ENCODE peak calls at places on chromosome 21, in ten cellular contexts. F is thoracic aorta; T is choroid plexus epithelial cell; R is stimulated activated CD8-positive, alpha-beta memory T cell treated with anti-CD3 and anti-CD28 coated beads, Interleukin-4, amount 100 ng/mL, for 48 hours; P is NCI-H2081 treated with DMSO at 0.1 percent for 48 hours; J is MM.1S; K is psoas muscle; G is small intestine; U is endothelial cell; Z is activated CD8-positive, alpha-beta memory T cell treated with anti-CD3 and anti-CD28 coated beads for 48 hours. Y is an unnamed sample.

GRCh38 chr21:37220981-37221664 is 46.0 kb downstream of the VPS26C start:
- DNase-seq in T (peak), G (peak), Z (peak), F (peak), J (peak), K (peak), U (peak), R (peak), P (peak), Y (peak)

GRCh38 chr21:24829397-24829796 is 777.9 kb downstream of the MRPL39 start:
- DNase-seq in J (no peak), T (no peak), G (no peak), Z (no peak), K (no peak), U (no peak), P (no peak), R (no peak), F (no peak), Y (no peak)

GRCh38 chr21:31278511-31279155 is 65.4 kb downstream of the TIAM1 start:
- DNase-seq in F (no peak), G (no peak), Z (no peak), K (no peak), J (no peak), R (no peak), U (no peak), T (peak), P (no peak), Y (peak)

GRCh38 chr21:35475006-35475405 is 425.9 kb upstream of the RUNX1 start:
- DNase-seq in J (no peak), Z (no peak), U (no peak), G (no peak), P (no peak), R (no peak), F (no peak), T (peak), K (no peak), Y (no peak)

GRCh38 chr21:14520535-14520934 is 25.6 kb downstream of the SAMSN1 start:
- DNase-seq in G (no peak), Z (no peak), T (peak), R (no peak), J (no peak), U (no peak), K (no peak), P (no peak), F (no peak), Y (no peak)

GRCh38 chr21:42263591-42264131 is 44.7 kb downstream of the ABCG1 start:
- DNase-seq in G (no peak), F (no peak), T (no peak), K (peak), U (peak), Z (no peak), J (no peak), P (no peak), R (no peak), Y (no peak)

GRCh38 chr21:46096596-46096981 is 1.3 kb upstream of the COL6A2 start:
- DNase-seq in R (peak), G (no peak), J (no peak), U (peak), P (no peak), K (peak), Z (no peak), T (no peak), F (no peak), Y (no peak)

GRCh38 chr21:29196021-29196663 is 65.7 kb downstream of the MAP3K7CL start:
- DNase-seq in K (no peak), P (no peak), J (peak), R (peak), T (peak), U (no peak), G (peak), Z (peak), F (peak), Y (peak)

GRCh38 chr21:34693192-34693810 is 24.5 kb downstream of the CLIC6 start:
- DNase-seq in Z (no peak), U (peak), P (no peak), G (peak), T (peak), F (no peak), J (peak), K (no peak), R (peak), Y (peak)

GRCh38 chr21:27143476-27143875 is 176.6 kb upstream of the ADAMTS5 start:
- DNase-seq in P (no peak), U (no peak), G (no peak), T (no peak), K (peak), J (no peak), R (no peak), F (no peak), Z (no peak), Y (no peak)

GRCh38 chr21:26388731-26389231 is 184.3 kb downstream of the CYYR1 start:
- DNase-seq in G (no peak), R (no peak), T (peak), K (no peak), P (no peak), J (no peak), F (no peak), U (no peak), Z (no peak), Y (peak)

GRCh38 chr21:9839011-9839661 is 682.2 kb upstream of the TPTE start:
- DNase-seq in J (no peak), G (no peak), T (no peak), Z (no peak), K (peak), F (no peak), U (no peak), R (no peak), P (no peak), Y (no peak)

GRCh38 chr21:44521301-44521927 is 18.6 kb downstream of the KRTAP10-1 start:
- DNase-seq in R (no peak), Z (no peak), T (no peak), U (no peak), G (no peak), P (no peak), F (no peak), K (peak), J (no peak), Y (no peak)

GRCh38 chr21:37767984-37768383 is 148.3 kb downstream of the KCNJ6 start:
- DNase-seq in Z (no peak), U (no peak), F (no peak), G (no peak), J (no peak), R (no peak), T (peak), K (no peak), P (no peak), Y (no peak)

GRCh38 chr21:39079617-39080016 is 103.6 kb downstream of the PSMG1 start:
- DNase-seq in Z (no peak), G (no peak), K (peak), U (no peak), T (peak), F (no peak), J (no peak), R (no peak), P (no peak), Y (no peak)

GRCh38 chr21:38082936-38083335 is 166.7 kb upstream of the KCNJ6 start:
- DNase-seq in U (no peak), Z (no peak), K (no peak), T (no peak), P (no peak), F (no peak), R (no peak), J (no peak), G (no peak), Y (no peak)

GRCh38 chr21:17585875-17586450 is 26.7 kb downstream of the BTG3 start:
- DNase-seq in J (peak), Z (no peak), K (no peak), F (no peak), R (no peak), G (peak), U (no peak), T (peak), P (no peak), Y (peak)

GRCh38 chr21:42537106-42537742 is 23.6 kb downstream of the SLC37A1 start:
- DNase-seq in P (no peak), K (no peak), Z (no peak), J (peak), F (no peak), U (no peak), G (peak), R (no peak), T (peak), Y (no peak)

GRCh38 chr21:42674351-42674940 is 21.0 kb downstream of the PDE9A start:
- DNase-seq in G (no peak), T (no peak), K (peak), F (no peak), U (peak), R (no peak), P (no peak), J (no peak), Z (no peak), Y (no peak)

GRCh38 chr21:45951676-45952075 is 29.9 kb upstream of the COL6A1 start:
- DNase-seq in K (no peak), F (no peak), U (no peak), Z (no peak), T (no peak), P (no peak), J (no peak), G (no peak), R (no peak), Y (no peak)

GRCh38 chr21:43370091-43370658 is 56.8 kb downstream of the SIK1 start:
- DNase-seq in G (no peak), K (no peak), F (no peak), P (no peak), Z (no peak), T (no peak), J (no peak), R (no peak), U (no peak), Y (peak)

GRCh38 chr21:40678681-40679284 is 168.2 kb downstream of the DSCAM start:
- DNase-seq in T (no peak), R (no peak), Z (no peak), F (no peak), K (no peak), G (no peak), P (no peak), J (peak), U (no peak), Y (no peak)

GRCh38 chr21:37780991-37781983 is 135.0 kb downstream of the KCNJ6 start:
- DNase-seq in J (no peak), P (no peak), T (no peak), K (no peak), F (no peak), U (no peak), G (no peak), Z (no peak), R (no peak), Y (no peak)

GRCh38 chr21:46094401-46095105 is 3.4 kb upstream of the COL6A2 start:
- DNase-seq in R (no peak), J (no peak), Z (no peak), U (no peak), K (no peak), F (no peak), P (no peak), T (no peak), G (no peak), Y (no peak)

GRCh38 chr21:41836166-41837015 is 42.8 kb downstream of the PRDM15 start:
- DNase-seq in Z (no peak), G (no peak), T (no peak), F (no peak), K (no peak), P (no peak), J (no peak), R (no peak), U (no peak), Y (no peak)

GRCh38 chr21:31018232-31018631 is 20.0 kb downstream of the KRTAP19-8 start:
- DNase-seq in U (no peak), G (no peak), T (no peak), K (no peak), Z (no peak), R (no peak), F (no peak), J (no peak), P (no peak), Y (no peak)

GRCh38 chr21:20971296-20971921 is 26.8 kb upstream of the NCAM2 start:
- DNase-seq in J (peak), U (peak), K (peak), P (no peak), T (peak), F (no peak), R (peak), Z (no peak), G (peak), Y (peak)

GRCh38 chr21:39065912-39066311 is 117.3 kb downstream of the PSMG1 start:
- DNase-seq in U (no peak), P (no peak), R (no peak), K (no peak), Z (no peak), J (no peak), G (no peak), F (no peak), T (no peak), Y (no peak)

GRCh38 chr21:44259082-44259705 is 2.5 kb downstream of the DNMT3L start:
- DNase-seq in P (no peak), K (peak), J (no peak), G (no peak), T (no peak), F (no peak), R (no peak), U (no peak), Z (no peak), Y (no peak)

GRCh38 chr21:37000381-37000780 is 6.1 kb upstream of the RIPPLY3 start:
- DNase-seq in U (no peak), G (no peak), K (no peak), R (no peak), T (peak), Z (no peak), J (no peak), P (no peak), F (no peak), Y (no peak)